ENCODE peak calls at places on chromosome 20, in six cellular contexts. M is neural crest cell; V is activated naive CD4-positive, alpha-beta T cell; O is bronchial epithelial cell; K is activated T-cell treated with anti-CD3 and anti-CD28 coated beads, Interleukin-2, amount 50 U/mL, for 48 hours; L is DMS79. Y is an unnamed sample.

GRCh38 chr20:55153321-55153720 is 677.9 kb downstream of the DOK5 start:
- DNase-seq in K (no peak), M (no peak), V (no peak), O (peak), L (no peak), Y (no peak)

GRCh38 chr20:55684578-55684977 is 320.7 kb downstream of the CBLN4 start:
- DNase-seq in M (no peak), L (no peak), V (no peak), O (no peak), K (no peak), Y (no peak)

GRCh38 chr20:11891827-11892521 is 25.7 kb upstream of the BTBD3 start:
- DNase-seq in O (peak), V (no peak), K (peak), M (peak), L (peak), Y (peak)

GRCh38 chr20:36920334-36920730 is 31.2 kb downstream of the SAMHD1 start:
- DNase-seq in L (no peak), V (no peak), K (no peak), O (no peak), M (no peak), Y (no peak)

GRCh38 chr20:48471176-48471575 is 356.6 kb downstream of the PREX1 start:
- DNase-seq in O (no peak), L (no peak), M (no peak), V (no peak), K (no peak), Y (no peak)

GRCh38 chr20:50728486-50728980 is 2.8 kb upstream of the PARD6B start:
- DNase-seq in O (no peak), V (no peak), K (no peak), M (no peak), L (no peak), Y (no peak)

GRCh38 chr20:53364617-53365016 is 229.0 kb downstream of the ZNF217 start:
- DNase-seq in V (no peak), K (no peak), L (no peak), M (no peak), O (no peak), Y (no peak)

GRCh38 chr20:63064310-63064709 is 57.5 kb upstream of the BHLHE23 start:
- DNase-seq in O (no peak), L (no peak), K (no peak), M (no peak), V (no peak), Y (no peak)

GRCh38 chr20:59723607-59724456 is 119.5 kb downstream of the PHACTR3 start:
- DNase-seq in V (no peak), M (no peak), L (peak), K (no peak), O (peak), Y (peak)

GRCh38 chr20:37969949-37970855 is 63.1 kb downstream of the TTI1 start:
- DNase-seq in M (no peak), L (no peak), K (no peak), O (peak), V (no peak), Y (no peak)

GRCh38 chr20:23205656-23206055 is 119.5 kb upstream of the CD93 start:
- DNase-seq in M (no peak), V (no peak), L (no peak), K (no peak), O (peak), Y (no peak)

GRCh38 chr20:60071965-60072364 is 113.7 kb downstream of the CDH26 start:
- DNase-seq in O (peak), L (no peak), V (no peak), M (no peak), K (no peak), Y (no peak)

GRCh38 chr20:60254901-60255411 is 296.7 kb downstream of the CDH26 start:
- DNase-seq in V (no peak), K (no peak), O (no peak), L (peak), M (no peak), Y (no peak)

GRCh38 chr20:45796336-45797070 is 4.7 kb downstream of the DNTTIP1 start:
- DNase-seq in V (no peak), K (no peak), M (no peak), O (no peak), L (no peak), Y (no peak)

GRCh38 chr20:34515484-34516037 is 661 bp upstream of the DYNLRB1 start:
- DNase-seq in O (peak), M (peak), K (peak), L (peak), V (peak), Y (peak)

GRCh38 chr20:36836591-36837329 is 39.2 kb upstream of the TLDC2 start:
- DNase-seq in M (peak), K (peak), L (no peak), O (peak), V (no peak), Y (peak)

GRCh38 chr20:62219992-62220665 is at the start of gene HRH3:
- DNase-seq in K (peak), V (peak), L (no peak), O (no peak), M (peak), Y (peak)

GRCh38 chr20:54189630-54190029 is 15.8 kb upstream of the CYP24A1 start:
- DNase-seq in V (no peak), K (no peak), O (peak), M (no peak), L (no peak), Y (no peak)

GRCh38 chr20:32902456-32903420 is 44.0 kb downstream of the EFCAB8 start:
- DNase-seq in L (no peak), M (peak), O (peak), K (peak), V (peak), Y (peak)

Y was measured in A673.